ENCODE peak calls at places on chromosomes 4 and X, in eight cellular contexts. One of them, this sample, is unnamed.

GRCh38 chrX:82141942-82142341 is 940.0 kb downstream of the SH3BGRL start:
- DNase-seq in CD8-positive, alpha-beta T cell: no peak
- DNase-seq in NCI-H1436: no peak
- DNase-seq in WERI-Rb-1: no peak
- DNase-seq in stimulated activated naive CD4-positive, alpha-beta T cell: peak
- DNase-seq in NCI-H524: no peak
- DNase-seq in GM04504: no peak
- DNase-seq in Kasumi-1: no peak
- DNase-seq in this sample: no peak

GRCh38 chr4:124910327-124910726 is 197.8 kb upstream of the ANKRD50 start:
- DNase-seq in CD8-positive, alpha-beta T cell: no peak
- DNase-seq in NCI-H1436: no peak
- DNase-seq in WERI-Rb-1: no peak
- DNase-seq in stimulated activated naive CD4-positive, alpha-beta T cell: no peak
- DNase-seq in NCI-H524: no peak
- DNase-seq in GM04504: no peak
- DNase-seq in Kasumi-1: no peak
- DNase-seq in this sample: no peak

GRCh38 chrX:40685352-40685918 is 38.1 kb upstream of the CXorf38 start:
- DNase-seq in CD8-positive, alpha-beta T cell: no peak
- DNase-seq in NCI-H1436: no peak
- DNase-seq in WERI-Rb-1: no peak
- DNase-seq in stimulated activated naive CD4-positive, alpha-beta T cell: no peak
- DNase-seq in NCI-H524: no peak
- DNase-seq in GM04504: no peak
- DNase-seq in Kasumi-1: no peak
- DNase-seq in this sample: no peak

GRCh38 chr4:73213917-73214663 is 44.5 kb downstream of the ANKRD17 start:
- DNase-seq in CD8-positive, alpha-beta T cell: no peak
- DNase-seq in NCI-H1436: no peak
- DNase-seq in WERI-Rb-1: no peak
- DNase-seq in stimulated activated naive CD4-positive, alpha-beta T cell: no peak
- DNase-seq in NCI-H524: no peak
- DNase-seq in GM04504: no peak
- DNase-seq in Kasumi-1: no peak
- DNase-seq in this sample: no peak

GRCh38 chrX:2351321-2351720 is 149.5 kb downstream of the DHRSX start:
- DNase-seq in CD8-positive, alpha-beta T cell: no peak
- DNase-seq in NCI-H1436: no peak
- DNase-seq in WERI-Rb-1: no peak
- DNase-seq in stimulated activated naive CD4-positive, alpha-beta T cell: no peak
- DNase-seq in NCI-H524: no peak
- DNase-seq in GM04504: peak
- DNase-seq in Kasumi-1: no peak
- DNase-seq in this sample: no peak

GRCh38 chrX:149570668-149571067 is 16.6 kb downstream of the MAGEA9B start:
- DNase-seq in CD8-positive, alpha-beta T cell: no peak
- DNase-seq in NCI-H1436: no peak
- DNase-seq in WERI-Rb-1: no peak
- DNase-seq in stimulated activated naive CD4-positive, alpha-beta T cell: no peak
- DNase-seq in NCI-H524: no peak
- DNase-seq in GM04504: peak
- DNase-seq in Kasumi-1: no peak
- DNase-seq in this sample: no peak

GRCh38 chr4:81040175-81040659 is 9.7 kb downstream of the BMP3 start:
- DNase-seq in CD8-positive, alpha-beta T cell: no peak
- DNase-seq in NCI-H1436: peak
- DNase-seq in WERI-Rb-1: no peak
- DNase-seq in stimulated activated naive CD4-positive, alpha-beta T cell: no peak
- DNase-seq in NCI-H524: peak
- DNase-seq in GM04504: peak
- DNase-seq in Kasumi-1: peak
- DNase-seq in this sample: peak

GRCh38 chr4:53459548-53459947 is 82.1 kb downstream of the FIP1L1 start:
- DNase-seq in CD8-positive, alpha-beta T cell: no peak
- DNase-seq in NCI-H1436: no peak
- DNase-seq in WERI-Rb-1: no peak
- DNase-seq in stimulated activated naive CD4-positive, alpha-beta T cell: no peak
- DNase-seq in NCI-H524: no peak
- DNase-seq in GM04504: no peak
- DNase-seq in Kasumi-1: no peak
- DNase-seq in this sample: no peak

GRCh38 chrX:80098038-80098437 is 83.5 kb downstream of the TBX22 start:
- DNase-seq in CD8-positive, alpha-beta T cell: no peak
- DNase-seq in NCI-H1436: no peak
- DNase-seq in WERI-Rb-1: no peak
- DNase-seq in stimulated activated naive CD4-positive, alpha-beta T cell: no peak
- DNase-seq in NCI-H524: no peak
- DNase-seq in GM04504: no peak
- DNase-seq in Kasumi-1: no peak
- DNase-seq in this sample: no peak

GRCh38 chrX:24283122-24283789 is 30.6 kb downstream of the SUPT20HL2 start:
- DNase-seq in CD8-positive, alpha-beta T cell: no peak
- DNase-seq in NCI-H1436: no peak
- DNase-seq in WERI-Rb-1: no peak
- DNase-seq in stimulated activated naive CD4-positive, alpha-beta T cell: no peak
- DNase-seq in NCI-H524: no peak
- DNase-seq in GM04504: no peak
- DNase-seq in Kasumi-1: no peak
- DNase-seq in this sample: no peak

GRCh38 chrX:21943460-21944135 is 3.1 kb downstream of the SMS start:
- DNase-seq in CD8-positive, alpha-beta T cell: no peak
- DNase-seq in NCI-H1436: no peak
- DNase-seq in WERI-Rb-1: no peak
- DNase-seq in stimulated activated naive CD4-positive, alpha-beta T cell: no peak
- DNase-seq in NCI-H524: no peak
- DNase-seq in GM04504: peak
- DNase-seq in Kasumi-1: no peak
- DNase-seq in this sample: no peak

This sample was measured in B cell.